ENCODE peak calls at places on chromosome 3, in six cellular contexts. N, P, G, Q, M and D are unnamed samples.

GRCh38 chr3:180416111-180416541 is 185.8 kb upstream of the TTC14 start:
- DNase-seq in N (no peak), P (no peak), G (no peak), Q (peak; percentile 35), M (no peak), D (no peak)

GRCh38 chr3:175585898-175586297 is 726.8 kb downstream of the NAALADL2 start:
- DNase-seq in N (no peak), P (no peak), G (peak; percentile 79), Q (peak; percentile 87), M (no peak), D (no peak)

GRCh38 chr3:120153294-120153693 is 59.0 kb upstream of the GSK3B start:
- DNase-seq in N (no peak), P (no peak), G (peak; percentile 93), Q (peak; percentile 86), M (no peak), D (peak; percentile 76)

GRCh38 chr3:87498358-87499080 is 222.1 kb upstream of the POU1F1 start:
- DNase-seq in N (no peak), P (no peak), G (no peak), Q (no peak), M (no peak), D (no peak)

GRCh38 chr3:10419637-10420232 is 85.7 kb downstream of the ATP2B2 start:
- DNase-seq in N (no peak), P (no peak), G (no peak), Q (peak; percentile 8), M (no peak), D (no peak)

GRCh38 chr3:23465569-23465968 is 262.4 kb downstream of the UBE2E2 start:
- DNase-seq in N (no peak), P (no peak), G (no peak), Q (no peak), M (no peak), D (no peak)

GRCh38 chr3:153210660-153211059 is 48.6 kb downstream of the RAP2B start:
- DNase-seq in N (no peak), P (no peak), G (peak; percentile 33), Q (no peak), M (no peak), D (peak; percentile 20)

GRCh38 chr3:40120816-40121215 is 188.7 kb upstream of the EIF1B start:
- DNase-seq in N (no peak), P (no peak), G (peak; percentile 15), Q (no peak), M (no peak), D (no peak)

GRCh38 chr3:157500232-157500631 is 3.0 kb downstream of the VEPH1 start:
- DNase-seq in N (no peak), P (no peak), G (no peak), Q (no peak), M (no peak), D (peak; percentile 51)

GRCh38 chr3:15528881-15529537 is 7.5 kb upstream of the COLQ start:
- DNase-seq in N (no peak), P (no peak), G (no peak), Q (no peak), M (no peak), D (no peak)

GRCh38 chr3:112437146-112438022 is 61.9 kb downstream of the BTLA start:
- DNase-seq in N (peak; percentile 45), P (no peak), G (peak; percentile 32), Q (peak; percentile 58), M (no peak), D (peak; percentile 5)

GRCh38 chr3:24494616-24495333 is at the start of gene THRB:
- DNase-seq in N (peak; percentile 81), P (peak; percentile 63), G (peak; percentile 76), Q (no peak), M (peak; percentile 82), D (peak; percentile 65)

GRCh38 chr3:184284696-184285095 is 8.9 kb downstream of the ECE2 start:
- DNase-seq in N (peak; percentile 88), P (peak; percentile 41), G (peak; percentile 75), Q (peak; percentile 65), M (peak; percentile 70), D (peak; percentile 16)

GRCh38 chr3:17151598-17152373 is 267.0 kb downstream of the PLCL2 start:
- DNase-seq in N (no peak), P (no peak), G (no peak), Q (no peak), M (no peak), D (no peak)

DNA sequence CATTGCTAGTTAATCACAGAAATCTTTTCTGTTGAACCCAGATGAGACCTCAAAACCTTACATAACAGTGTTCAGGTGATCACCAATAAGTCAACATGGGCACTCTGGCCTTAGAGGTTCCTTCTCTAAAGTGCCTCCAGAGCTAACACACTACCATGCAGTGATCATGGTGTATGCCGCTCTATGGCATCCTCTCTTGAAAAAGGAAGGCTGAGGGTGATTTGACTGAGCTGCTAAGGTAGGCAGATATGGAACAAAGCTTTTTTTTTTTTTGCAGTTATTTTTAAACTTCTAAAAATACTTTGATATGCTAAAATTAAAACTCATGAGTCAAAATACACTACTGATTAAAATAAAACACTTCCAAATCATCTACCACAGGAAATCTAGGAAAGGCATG is 46.0 kb downstream of the IGF2BP2 start:
- DNase-seq in N (no peak), P (no peak), G (no peak), Q (no peak), M (no peak), D (no peak)
- H4K91ac ChIP-seq in N (no peak overlapping the region), P (no peak overlapping the region), G (no peak overlapping the region), Q (no peak overlapping the region), M (peak overlapping the region; percentile 72), D (no peak overlapping the region)

GRCh38 chr3:141708367-141708766 is 29.7 kb upstream of the RNF7 start:
- DNase-seq in N (no peak), P (no peak), G (peak; percentile 27), Q (peak; percentile 6), M (no peak), D (no peak)

GRCh38 chr3:141709126-141709770 is 28.9 kb upstream of the RNF7 start:
- DNase-seq in N (no peak), P (no peak), G (no peak), Q (no peak), M (no peak), D (no peak)

GRCh38 chr3:141710888-141711616 is 27.0 kb upstream of the RNF7 start:
- DNase-seq in N (no peak), P (no peak), G (peak; percentile 41), Q (peak; percentile 94), M (no peak), D (peak; percentile 38)

GRCh38 chr3:141707741-141708203 is 30.3 kb upstream of the RNF7 start:
- DNase-seq in N (no peak), P (no peak), G (peak; percentile 59), Q (peak; percentile 64), M (no peak), D (no peak)

DNA sequence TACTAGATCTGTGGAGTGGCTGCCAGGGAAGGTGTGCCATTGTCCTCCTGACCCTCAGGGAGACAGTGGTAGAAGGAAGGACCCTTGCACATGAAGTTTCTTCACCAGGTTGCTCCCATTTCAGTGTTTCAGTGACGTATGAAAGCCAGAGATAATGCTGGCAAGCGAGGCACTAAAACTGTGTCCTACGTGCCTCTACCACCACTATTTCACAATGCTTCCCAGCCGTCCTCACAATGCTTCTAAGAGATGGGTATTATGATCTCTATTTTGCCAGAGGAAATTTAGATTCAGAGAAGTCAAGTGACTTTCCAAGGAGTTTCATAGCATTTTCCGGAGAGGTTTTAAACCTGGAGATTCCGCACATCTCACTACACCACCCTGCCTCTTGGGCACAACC is 28.0 kb upstream of the RNF7 start:
- DNase-seq in N (no peak), P (no peak), G (no peak), Q (no peak), M (no peak), D (peak; percentile 49)
- H3K14ac ChIP-seq in N (no peak overlapping the region), P (no peak overlapping the region), G (no peak overlapping the region), Q (peak overlapping the region; percentile 22), M (no peak overlapping the region), D (no peak overlapping the region)

GRCh38 chr3:114377426-114377825 is 83.6 kb downstream of the TIGIT start:
- DNase-seq in N (no peak), P (no peak), G (no peak), Q (no peak), M (no peak), D (no peak)

GRCh38 chr3:114374433-114374832 is 80.6 kb downstream of the TIGIT start:
- DNase-seq in N (no peak), P (no peak), G (no peak), Q (no peak), M (no peak), D (peak; percentile 48)

GRCh38 chr3:114378760-114379159 is 84.9 kb downstream of the TIGIT start:
- DNase-seq in N (no peak), P (no peak), G (no peak), Q (no peak), M (no peak), D (no peak)

GRCh38 chr3:114376516-114376915 is 82.7 kb downstream of the TIGIT start:
- DNase-seq in N (no peak), P (no peak), G (no peak), Q (no peak), M (no peak), D (no peak)

DNA sequence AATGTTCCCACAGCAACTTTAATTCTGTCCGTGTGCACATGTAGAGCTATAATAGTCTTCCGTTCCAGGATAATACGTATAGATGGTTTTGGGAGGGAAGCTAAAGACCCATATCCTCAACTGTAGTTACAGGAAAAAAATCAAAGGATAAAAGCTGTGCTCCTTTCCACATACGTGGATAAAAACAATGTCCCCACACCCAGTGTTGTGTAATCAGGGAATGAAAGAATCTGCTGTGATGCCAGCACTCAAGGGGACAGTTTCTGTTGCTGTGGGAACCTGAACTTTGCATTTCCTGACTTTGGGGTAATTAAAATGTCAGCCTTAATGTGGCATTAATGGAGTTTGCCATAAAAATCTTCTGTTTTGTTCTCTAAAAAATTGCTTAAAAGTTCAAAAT is 82.3 kb downstream of the TIGIT start:
- DNase-seq in N (no peak), P (no peak), G (no peak), Q (no peak), M (no peak), D (peak; percentile 10)
- H3K4ac ChIP-seq in N (no peak overlapping the region), P (no peak overlapping the region), G (no peak overlapping the region), Q (no peak overlapping the region), M (no peak overlapping the region), D (no peak overlapping the region)

GRCh38 chr3:61331937-61332590 is 80.8 kb upstream of the FHIT start:
- DNase-seq in N (peak; percentile 38), P (peak; percentile 18), G (no peak), Q (no peak), M (no peak), D (no peak)
- H4K91ac ChIP-seq in N (peak overlapping the region; percentile 1), P (no peak overlapping the region), G (no peak overlapping the region), Q (no peak overlapping the region), M (no peak overlapping the region), D (no peak overlapping the region)